ENCODE peak calls at places on chromosomes 16 and 17, in six cellular contexts. V is A549, I is GM12878, Q is K562, J is SK-N-SH, M is HepG2. O is an unnamed sample.

GRCh38 chr17:57672205-57672632 is 72.9 kb downstream of the CCDC182 start:
- DNase-seq in J (peak; percentile 58), Q (no peak), M (no peak), V (no peak), I (no peak), O (no peak)

GRCh38 chr17:41836550-41837196 is 641 bp upstream of the NT5C3B start:
- DNase-seq in V (no peak), M (no peak), Q (no peak), J (no peak), I (no peak), O (no peak)

GRCh38 chr16:12999368-12999767 is 98.0 kb downstream of the SHISA9 start:
- DNase-seq in V (no peak), J (no peak), I (no peak), Q (no peak), M (no peak), O (no peak)

GRCh38 chr16:14202697-14203096 is 131.6 kb downstream of the MRTFB start:
- DNase-seq in M (peak; percentile 54), V (no peak), Q (peak; percentile 16), J (peak; percentile 51), I (no peak), O (peak; percentile 85)

GRCh38 chr17:27319536-27320221 is 25.8 kb downstream of the WSB1 start:
- DNase-seq in M (no peak), V (no peak), J (no peak), I (no peak), Q (no peak), O (peak; percentile 50)

GRCh38 chr17:3659541-3660111 is 8.8 kb downstream of the TAX1BP3 start:
- DNase-seq in V (peak; percentile 80), M (no peak), I (no peak), Q (peak; percentile 32), J (no peak), O (no peak)

GRCh38 chr17:8914554-8914953 is 47.1 kb upstream of the PIK3R6 start:
- DNase-seq in I (no peak), V (no peak), J (no peak), Q (no peak), M (no peak), O (no peak)

GRCh38 chr17:57869599-57870282 is 19.9 kb upstream of the MRPS23 start:
- DNase-seq in Q (no peak), M (no peak), V (peak; percentile 72), I (no peak), J (no peak), O (no peak)

GRCh38 chr17:67712375-67712774 is 5.4 kb upstream of the NOL11 start:
- DNase-seq in I (no peak), J (no peak), Q (no peak), V (no peak), M (no peak), O (no peak)

GRCh38 chr16:67463059-67463458 is 17.9 kb downstream of the ATP6V0D1 start:
- DNase-seq in V (no peak), M (no peak), Q (no peak), J (no peak), I (no peak), O (no peak)

GRCh38 chr16:68287276-68288251 is 23.2 kb downstream of the SLC7A6OS start:
- DNase-seq in J (no peak), V (no peak), I (no peak), M (no peak), Q (no peak), O (peak; percentile 89)

GRCh38 chr17:61325382-61326073 is 74.1 kb upstream of the TBX2 start:
- DNase-seq in I (no peak), V (no peak), M (no peak), Q (no peak), J (peak; percentile 78), O (no peak)

GRCh38 chr17:37614391-37614790 is 5.2 kb upstream of the SYNRG start:
- DNase-seq in Q (no peak), V (no peak), I (no peak), M (no peak), J (no peak), O (no peak)

GRCh38 chr16:59849716-59850115 is 1115.6 kb upstream of the GOT2 start:
- DNase-seq in Q (no peak), V (no peak), M (no peak), J (no peak), I (no peak), O (no peak)

GRCh38 chr16:50255538-50255937 is 10.8 kb upstream of the ADCY7 start:
- DNase-seq in V (no peak), J (no peak), Q (no peak), M (no peak), I (no peak), O (no peak)

GRCh38 chr17:40122466-40122943 is 734 bp downstream of the MSL1 start:
- DNase-seq in Q (peak; percentile 77), V (peak; percentile 69), M (no peak), I (no peak), J (peak; percentile 80), O (peak; percentile 42)

GRCh38 chr17:11176549-11176948 is 64.5 kb upstream of the SHISA6 start:
- DNase-seq in Q (no peak), I (no peak), V (no peak), J (no peak), M (no peak), O (no peak)

GRCh38 chr16:55123652-55124051 is 193.0 kb downstream of the IRX5 start:
- DNase-seq in I (no peak), M (no peak), Q (no peak), J (no peak), V (no peak), O (no peak)

GRCh38 chr17:2174471-2175293 is 119.8 kb downstream of the HIC1 start:
- DNase-seq in Q (no peak), I (no peak), V (no peak), M (peak; percentile 94), J (peak; percentile 60), O (peak; percentile 98)

GRCh38 chr16:75486014-75486404 is 9.2 kb downstream of the CHST6 start:
- DNase-seq in I (no peak), Q (no peak), M (no peak), V (no peak), J (no peak), O (no peak)

GRCh38 chr16:59964232-59964924 is 1230.3 kb upstream of the GOT2 start:
- DNase-seq in V (no peak), M (no peak), J (no peak), I (no peak), Q (no peak), O (no peak)

GRCh38 chr16:50479771-50480170 is 68.4 kb upstream of the NKD1 start:
- DNase-seq in J (no peak), M (no peak), V (no peak), Q (no peak), I (no peak), O (no peak)

GRCh38 chr16:26214694-26215093 is 522.9 kb downstream of the HS3ST4 start:
- DNase-seq in I (no peak), V (no peak), Q (no peak), J (no peak), M (no peak), O (no peak)
- H3K4me1 ChIP-seq in I (no peaks in the 10 kb centered on the region), V (no peaks in the 10 kb centered on the region), Q (no peaks in the 10 kb centered on the region), J (no peaks in the 10 kb centered on the region), M (no peaks in the 10 kb centered on the region), O (no peaks in the 10 kb centered on the region)

DNA sequence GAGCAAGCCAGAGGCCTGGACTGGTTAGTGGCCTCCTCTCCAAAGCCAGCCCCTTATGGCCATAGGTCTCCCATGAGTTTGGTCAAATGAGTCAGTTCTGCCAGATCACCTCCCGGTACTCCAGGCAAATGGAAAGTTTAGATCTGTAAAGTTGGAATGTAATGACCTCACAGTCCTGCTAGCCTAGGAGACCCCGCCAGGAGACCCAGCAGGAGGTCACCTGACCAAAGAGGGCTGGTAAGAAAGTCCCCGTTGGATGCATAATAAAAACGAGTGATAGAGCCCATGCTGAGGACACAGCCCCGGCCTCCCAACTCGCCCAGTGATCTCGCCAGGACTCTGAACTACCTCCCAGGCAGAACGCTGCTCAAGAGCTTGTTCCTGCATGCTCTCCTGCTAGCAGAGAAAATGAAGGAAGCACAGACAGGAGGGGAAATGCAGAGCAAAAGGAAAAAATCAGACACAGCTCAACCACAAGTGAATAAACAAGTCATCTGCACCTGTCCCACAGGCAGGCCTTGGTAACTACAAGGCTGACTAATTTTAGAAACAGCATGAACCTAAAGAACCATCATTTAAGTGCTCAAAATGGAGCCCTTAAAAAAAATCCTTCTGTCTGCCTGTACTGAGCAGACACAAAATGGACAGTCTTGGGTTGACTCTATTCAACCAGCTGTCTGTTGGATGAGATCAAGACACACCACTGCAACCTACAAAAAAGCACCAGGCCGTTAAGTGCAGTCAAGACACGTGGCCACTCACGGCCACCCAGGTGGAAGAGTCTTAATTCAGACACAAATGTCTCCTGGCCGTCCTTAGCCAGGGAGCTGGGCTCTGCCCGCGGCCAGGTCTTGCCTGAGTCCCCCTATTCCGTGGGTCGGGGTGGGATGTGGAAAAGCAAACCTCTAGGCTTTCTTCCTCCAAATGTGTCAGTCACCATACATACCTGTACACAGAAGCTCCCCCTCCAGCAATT is 9.2 kb downstream of the CDIP1 start:
- DNase-seq in M (no peak), J (no peak), I (peak; percentile 23), Q (no peak), V (no peak), O (peak; percentile 47)
- H3K4me3 ChIP-seq in M (no peak overlapping the region), J (no peak overlapping the region), I (no peak overlapping the region), Q (no peak overlapping the region), V (no peak overlapping the region), O (no peak overlapping the region)

DNA sequence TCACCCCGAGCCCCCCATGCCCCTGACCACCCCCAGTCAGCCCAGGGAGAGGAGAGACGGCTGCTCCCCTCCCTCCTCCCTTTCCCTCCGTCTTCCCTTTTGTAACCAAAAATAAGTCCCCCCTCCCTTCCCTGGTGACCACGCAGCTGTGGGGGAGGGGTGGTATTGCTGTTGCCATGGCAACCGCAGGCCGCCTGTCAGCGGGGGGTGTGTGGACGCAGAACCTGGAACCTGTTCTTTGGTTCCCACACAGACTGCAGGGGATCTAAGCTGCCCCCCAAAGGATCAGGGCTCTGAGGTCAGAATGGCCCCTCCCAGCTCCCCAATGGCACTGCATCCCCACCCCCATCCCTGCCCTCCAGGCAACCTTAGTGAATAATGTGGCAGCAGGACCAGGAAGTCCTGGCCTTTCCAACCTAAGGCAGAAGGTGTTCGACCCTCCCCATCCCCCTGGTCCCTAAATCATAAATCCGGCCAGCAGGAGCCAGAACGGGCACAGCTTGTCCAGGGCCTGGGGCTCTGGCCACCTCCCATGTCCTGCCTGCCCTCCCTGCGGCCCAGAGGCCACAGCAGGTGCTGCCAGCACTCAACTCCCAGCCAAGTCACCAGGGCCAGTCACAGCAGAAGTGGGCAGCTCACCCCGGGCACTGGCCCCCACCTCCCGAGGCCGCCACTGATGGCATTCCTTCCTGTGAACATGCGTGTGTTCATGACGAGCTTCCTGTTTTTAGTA is 12.0 kb downstream of the CA4 start:
- DNase-seq in J (peak; percentile 73), I (no peak), M (no peak), V (no peak), Q (peak; percentile 72), O (peak; percentile 43)
- TF ChIP-seq MAX in J (no peak), I (no peak), M (no peak), V (no peak), Q (peak; percentile 21), O (no peak)

GRCh38 chr16:73027655-73028220 is 20.2 kb downstream of the ZFHX3 start:
- DNase-seq in M (no peak), Q (no peak), I (no peak), V (no peak), J (no peak), O (no peak)
- H3K4me1 ChIP-seq in M (peaks cover 93% of the 10 kb centered on the region), Q (no peaks in the 10 kb centered on the region), I (peaks cover 9% of the 10 kb centered on the region), V (peaks cover 47% of the 10 kb centered on the region), J (no peaks in the 10 kb centered on the region), O (peaks cover 2% of the 10 kb centered on the region)

O was measured in endothelial cell of umbilical vein.